ENCODE peak calls at places on chromosome 7, in four cellular contexts. J is keratinocyte, P is epithelial cell of esophagus, N is mesothelial cell of epicardium. S is an unnamed sample.

GRCh38 chr7:27148031-27148775 is 629 bp upstream of the HOXA6 start:
- DNase-seq in N (no peak), J (no peak), P (no peak), S (no peak)

GRCh38 chr7:151063212-151063561 is 3.8 kb downstream of the SLC4A2 start:
- DNase-seq in J (no peak), N (no peak), P (peak), S (no peak)

GRCh38 chr7:33705333-33705833 is 200.0 kb upstream of the BMPER start:
- DNase-seq in N (no peak), P (no peak), J (no peak), S (no peak)

GRCh38 chr7:127189074-127189473 is 63.7 kb downstream of the GRM8 start:
- DNase-seq in J (no peak), N (no peak), P (peak), S (no peak)

GRCh38 chr7:80529362-80529761 is 17.5 kb upstream of the GNAT3 start:
- DNase-seq in J (no peak), N (no peak), P (no peak), S (no peak)

GRCh38 chr7:158431941-158432347 is 155.7 kb downstream of the PTPRN2 start:
- DNase-seq in N (no peak), J (no peak), P (peak), S (no peak)

GRCh38 chr7:126361183-126361582 is 891.6 kb downstream of the GRM8 start:
- DNase-seq in P (no peak), J (no peak), N (no peak), S (no peak)

GRCh38 chr7:1567893-1568292 is 1.9 kb downstream of the PSMG3 start:
- DNase-seq in N (no peak), J (no peak), P (peak), S (no peak)

GRCh38 chr7:138127996-138128395 is 51.7 kb downstream of the AKR1D1 start:
- DNase-seq in N (no peak), P (peak), J (no peak), S (no peak)

GRCh38 chr7:7151865-7152264 is 30.5 kb upstream of the C1GALT1 start:
- DNase-seq in J (no peak), P (no peak), N (no peak), S (no peak)

GRCh38 chr7:83594076-83594475 is 54.9 kb downstream of the SEMA3E start:
- DNase-seq in P (no peak), N (no peak), J (no peak), S (no peak)

GRCh38 chr7:107594961-107595737 is 15.1 kb downstream of the BCAP29 start:
- DNase-seq in N (no peak), P (peak), J (peak), S (no peak)

GRCh38 chr7:64876792-64877713 is 26.0 kb upstream of the ZNF273 start:
- DNase-seq in P (peak), J (no peak), N (no peak), S (peak)

GRCh38 chr7:6496842-6497636 is 49.3 kb upstream of the DAGLB start:
- DNase-seq in P (peak), J (no peak), N (no peak), S (no peak)

GRCh38 chr7:93715234-93715633 is 140.7 kb upstream of the CALCR start:
- DNase-seq in P (peak), J (no peak), N (no peak), S (no peak)

GRCh38 chr7:17027143-17027802 is 145.5 kb upstream of the AGR3 start:
- DNase-seq in N (no peak), P (no peak), J (no peak), S (no peak)

GRCh38 chr7:932651-932975 is 21.9 kb downstream of the ADAP1 start:
- DNase-seq in N (no peak), P (no peak), J (no peak), S (no peak)

DNA sequence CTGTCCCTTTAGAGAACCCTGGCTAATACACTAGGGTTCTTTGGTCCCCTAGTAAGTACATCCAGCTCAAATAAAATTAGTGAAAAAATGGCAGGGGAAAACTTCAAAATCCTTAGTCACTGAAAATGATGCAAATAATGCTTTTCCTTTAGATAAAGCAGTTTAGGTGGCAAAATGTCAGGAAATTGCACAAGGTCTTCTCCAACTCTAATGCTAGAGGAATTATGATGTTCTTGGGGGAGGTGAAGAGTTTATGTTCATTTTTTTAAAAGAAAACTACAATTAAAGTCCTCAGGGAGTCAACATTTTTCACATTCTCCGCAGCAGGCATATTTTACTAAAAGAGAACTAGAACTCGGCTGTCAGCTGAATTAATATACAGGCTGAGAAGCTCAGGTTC is 1164.8 kb upstream of the AUTS2 start:
- DNase-seq in N (no peak), P (no peak), J (no peak), S (no peak)
- TF ChIP-seq CTCF in N (no peak), P (no peak), J (no peak), S (no peak)

GRCh38 chr7:38330861-38331709 is 57.6 kb upstream of the TARP start:
- DNase-seq in P (no peak), J (no peak), N (no peak), S (peak)
- TF ChIP-seq CTCF in P (no peak), J (no peak), N (no peak), S (peak)

GRCh38 chr7:28270536-28270935 is 89.9 kb upstream of the JAZF1 start:
- DNase-seq in N (no peak), P (no peak), J (no peak), S (no peak)

GRCh38 chr7:28277364-28277763 is 96.8 kb upstream of the JAZF1 start:
- DNase-seq in P (no peak), N (no peak), J (no peak), S (no peak)

GRCh38 chr7:28269700-28270361 is 89.2 kb upstream of the JAZF1 start:
- DNase-seq in N (no peak), J (no peak), P (no peak), S (no peak)

GRCh38 chr7:28276303-28276702 is 95.7 kb upstream of the JAZF1 start:
- DNase-seq in N (no peak), J (no peak), P (no peak), S (no peak)

GRCh38 chr7:28272461-28272877 is 91.9 kb upstream of the JAZF1 start:
- DNase-seq in J (no peak), P (peak), N (no peak), S (peak)
- TF ChIP-seq CTCF in J (peak), P (peak), N (peak), S (peak)

DNA sequence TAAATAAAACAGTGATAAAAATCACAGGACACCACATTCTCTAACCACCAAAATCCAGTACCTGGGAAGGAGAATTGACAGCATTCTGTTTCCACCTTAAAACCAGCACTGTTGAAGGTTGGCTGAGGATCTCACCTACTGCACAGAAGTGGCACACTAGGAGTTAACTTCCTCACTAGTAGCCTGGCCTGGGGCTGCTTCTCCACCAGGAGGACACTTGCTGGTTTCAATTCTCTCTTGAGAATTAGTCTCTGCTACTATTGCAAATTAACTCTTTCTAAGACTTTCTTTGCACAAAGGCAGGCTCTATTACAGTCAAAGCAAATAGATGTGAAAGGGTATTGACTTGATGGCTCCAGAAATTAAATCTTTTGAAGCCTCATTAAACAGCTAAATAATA is 2.3 kb upstream of the CTTNBP2 start:
- DNase-seq in J (no peak), N (no peak), P (peak), S (no peak)
- TF ChIP-seq CTCF in J (no peak), N (no peak), P (peak), S (no peak)

GRCh38 chr7:18429547-18429946 is 66.0 kb upstream of the HDAC9 start:
- DNase-seq in N (no peak), P (peak), J (no peak), S (no peak)

GRCh38 chr7:18437086-18437485 is 58.5 kb upstream of the HDAC9 start:
- DNase-seq in J (no peak), P (no peak), N (no peak), S (no peak)

GRCh38 chr7:18430810-18431209 is 64.7 kb upstream of the HDAC9 start:
- DNase-seq in P (peak), N (no peak), J (peak), S (no peak)

GRCh38 chr7:18434171-18434570 is 61.4 kb upstream of the HDAC9 start:
- DNase-seq in P (no peak), N (no peak), J (no peak), S (no peak)
- TF ChIP-seq CTCF in P (no peak), N (no peak), J (no peak), S (no peak)

GRCh38 chr7:134512271-134512670 is 15.1 kb upstream of the AKR1B10 start:
- DNase-seq in N (no peak), P (peak), J (no peak), S (no peak)

GRCh38 chr7:134514663-134515062 is 12.7 kb upstream of the AKR1B10 start:
- DNase-seq in J (no peak), N (no peak), P (peak), S (no peak)

GRCh38 chr7:134515569-134516468 is 11.5 kb upstream of the AKR1B10 start:
- DNase-seq in P (peak), N (no peak), J (peak), S (no peak)

GRCh38 chr7:134514106-134514505 is 13.3 kb upstream of the AKR1B10 start:
- DNase-seq in N (no peak), J (no peak), P (peak), S (no peak)

GRCh38 chr7:134513169-134513752 is 14.1 kb upstream of the AKR1B10 start:
- DNase-seq in P (peak), N (no peak), J (no peak), S (no peak)
- TF ChIP-seq CTCF in P (peak), N (peak), J (peak), S (no peak)